ENCODE peak calls at places on chromosomes 7 and 10, in eight cellular contexts. V is occipital lobe; C is kidney tubule cell; I is stimulated activated CD4-positive, alpha-beta T cell treated with anti-CD3 and anti-CD28 coated beads, Interleukin-2, amount 100 ng/mL, for 48 hours; K is sigmoid colon; R is thoracic aorta; D is HTR-8/SVneo; Q is GM13977. U is an unnamed sample.

GRCh38 chr10:17805921-17806577 is 3.1 kb upstream of the MRC1 start:
- DNase-seq in V (no peak), C (no peak), I (peak; percentile 7), K (no peak), R (no peak), D (no peak), Q (no peak), U (no peak)

GRCh38 chr10:28853195-28853594 is 175.9 kb downstream of the BAMBI start:
- DNase-seq in V (no peak), C (peak; percentile 86), I (no peak), K (no peak), R (no peak), D (no peak), Q (no peak), U (no peak)

GRCh38 chr10:4344544-4344994 is 481.4 kb upstream of the AKR1E2 start:
- DNase-seq in V (peak; percentile 64), C (peak; percentile 94), I (peak; percentile 9), K (peak; percentile 90), R (peak; percentile 64), D (peak; percentile 62), Q (no peak), U (no peak)

GRCh38 chr7:114317450-114318098 is 97.0 kb upstream of the FOXP2 start:
- DNase-seq in V (no peak), C (no peak), I (no peak), K (no peak), R (no peak), D (no peak), Q (no peak), U (no peak)

GRCh38 chr7:108294595-108294994 is 161.6 kb downstream of the NRCAM start:
- DNase-seq in V (no peak), C (peak; percentile 42), I (no peak), K (no peak), R (no peak), D (no peak), Q (no peak), U (no peak)

GRCh38 chr10:97336942-97337719 is 2.6 kb upstream of the FRAT2 start:
- DNase-seq in V (no peak), C (no peak), I (no peak), K (no peak), R (no peak), D (no peak), Q (no peak), U (no peak)

GRCh38 chr10:46527241-46527811 is 29.1 kb downstream of the GPRIN2 start:
- DNase-seq in V (no peak), C (no peak), I (no peak), K (peak; percentile 66), R (no peak), D (no peak), Q (no peak), U (no peak)

GRCh38 chr10:2928219-2928840 is 139.0 kb upstream of the PFKP start:
- DNase-seq in V (peak; percentile 32), C (peak; percentile 77), I (peak; percentile 78), K (peak; percentile 72), R (no peak), D (peak; percentile 68), Q (peak; percentile 87), U (peak; percentile 56)

GRCh38 chr10:76080991-76081390 is 649.6 kb downstream of the LRMDA start:
- DNase-seq in V (no peak), C (peak; percentile 38), I (no peak), K (no peak), R (no peak), D (no peak), Q (no peak), U (no peak)

GRCh38 chr10:70925377-70926214 is 37.2 kb upstream of the PCBD1 start:
- DNase-seq in V (no peak), C (peak; percentile 30), I (peak; percentile 66), K (no peak), R (no peak), D (peak; percentile 58), Q (peak; percentile 81), U (peak; percentile 32)

GRCh38 chr10:28984431-28984830 is 304.4 kb upstream of the LYZL1 start:
- DNase-seq in V (peak; percentile 24), C (peak; percentile 85), I (no peak), K (peak; percentile 89), R (peak; percentile 92), D (peak; percentile 64), Q (no peak), U (no peak)

GRCh38 chr10:123704076-123704475 is 37.9 kb downstream of the GPR26 start:
- DNase-seq in V (no peak), C (no peak), I (no peak), K (no peak), R (no peak), D (no peak), Q (no peak), U (no peak)

GRCh38 chr7:93147358-93147757 is 827 bp downstream of the SAMD9L start:
- DNase-seq in V (peak; percentile 5), C (peak; percentile 46), I (peak; percentile 16), K (peak; percentile 55), R (no peak), D (peak; percentile 19), Q (peak; percentile 17), U (peak; percentile 22)

GRCh38 chr10:47370878-47371277 is 13.2 kb downstream of the ZNF488 start:
- DNase-seq in V (no peak), C (no peak), I (no peak), K (no peak), R (no peak), D (no peak), Q (no peak), U (no peak)

GRCh38 chr7:47149208-47149864 is 432.6 kb downstream of the TNS3 start:
- DNase-seq in V (no peak), C (peak; percentile 57), I (no peak), K (no peak), R (no peak), D (no peak), Q (no peak), U (no peak)

GRCh38 chr7:1282679-1283078 is 50.0 kb downstream of the UNCX start:
- DNase-seq in V (no peak), C (no peak), I (no peak), K (no peak), R (no peak), D (no peak), Q (no peak), U (no peak)

GRCh38 chr7:14420768-14421167 is 431.3 kb upstream of the ETV1 start:
- DNase-seq in V (no peak), C (no peak), I (no peak), K (no peak), R (no peak), D (no peak), Q (no peak), U (no peak)

U was measured in activated T-helper 2 cell treated with anti-CD3 and anti-CD28 coated beads, Interferon-gamma antibody, Interleukin-2, Interleukin-4, amounts not matched to agents 10 μg/mL and 5 μg/mL and 100 μg/mL, durations not matched to agents 14 hours and 24 hours and 36 hours.